ENCODE peak calls at places on chromosome 7, in nine cellular contexts. P, Q, N, R, I, U, T, A and Y are unnamed samples.

GRCh38 chr7:2710256-2710655 is 22.3 kb downstream of the AMZ1 start:
- DNase-seq in P (no peak), Q (no peak), N (no peak), R (no peak), I (no peak), U (no peak), T (no peak), A (peak; percentile 72), Y (no peak)

GRCh38 chr7:47088329-47089067 is 493.4 kb downstream of the TNS3 start:
- DNase-seq in P (peak; percentile 86), Q (no peak), N (peak; percentile 9), R (peak; percentile 65), I (peak; percentile 62), U (no peak), T (peak; percentile 61), A (peak; percentile 5), Y (no peak)

GRCh38 chr7:44324204-44325126 is 929 bp downstream of the CAMK2B start:
- DNase-seq in P (no peak), Q (no peak), N (no peak), R (no peak), I (no peak), U (no peak), T (no peak), A (no peak), Y (no peak)

GRCh38 chr7:7424151-7424873 is 111.4 kb downstream of the COL28A1 start:
- DNase-seq in P (peak; percentile 87), Q (peak; percentile 3), N (peak; percentile 61), R (peak; percentile 75), I (peak; percentile 79), U (no peak), T (peak; percentile 59), A (peak; percentile 32), Y (no peak)

GRCh38 chr7:106246941-106247826 is 37.6 kb downstream of the NAMPT start:
- DNase-seq in P (no peak), Q (no peak), N (no peak), R (no peak), I (no peak), U (no peak), T (no peak), A (no peak), Y (no peak)

GRCh38 chr7:82633592-82633991 is 190.0 kb upstream of the CACNA2D1 start:
- DNase-seq in P (no peak), Q (no peak), N (no peak), R (no peak), I (no peak), U (no peak), T (no peak), A (no peak), Y (no peak)

GRCh38 chr7:121081327-121081936 is 92.9 kb downstream of the CPED1 start:
- DNase-seq in P (peak; percentile 87), Q (no peak), N (peak; percentile 2), R (peak; percentile 82), I (peak; percentile 88), U (no peak), T (no peak), A (peak; percentile 51), Y (no peak)

GRCh38 chr7:158001621-158002320 is 585.9 kb downstream of the PTPRN2 start:
- DNase-seq in P (no peak), Q (no peak), N (no peak), R (no peak), I (no peak), U (no peak), T (no peak), A (no peak), Y (no peak)

GRCh38 chr7:151307536-151307935 is 34.1 kb upstream of the NUB1 start:
- DNase-seq in P (no peak), Q (no peak), N (no peak), R (no peak), I (no peak), U (no peak), T (no peak), A (no peak), Y (peak; percentile 36)

GRCh38 chr7:139587535-139587934 is 64.0 kb downstream of the CLEC2L start:
- DNase-seq in P (no peak), Q (no peak), N (no peak), R (no peak), I (no peak), U (no peak), T (no peak), A (no peak), Y (no peak)

GRCh38 chr7:50769160-50769484 is 13.6 kb downstream of the GRB10 start:
- DNase-seq in P (no peak), Q (no peak), N (no peak), R (no peak), I (no peak), U (no peak), T (no peak), A (no peak), Y (no peak)

GRCh38 chr7:33986951-33987948 is 81.9 kb downstream of the BMPER start:
- DNase-seq in P (peak; percentile 99), Q (no peak), N (no peak), R (peak; percentile 98), I (peak; percentile 100), U (no peak), T (no peak), A (no peak), Y (no peak)

GRCh38 chr7:98211221-98211675 is at the start of gene BHLHA15:
- DNase-seq in P (peak; percentile 15), Q (no peak), N (no peak), R (no peak), I (no peak), U (no peak), T (no peak), A (no peak), Y (no peak)

GRCh38 chr7:71221549-71221948 is 89.6 kb downstream of the GALNT17 start:
- DNase-seq in P (no peak), Q (no peak), N (no peak), R (no peak), I (no peak), U (no peak), T (no peak), A (no peak), Y (no peak)

GRCh38 chr7:146004805-146005204 is 111.8 kb upstream of the CNTNAP2 start:
- DNase-seq in P (no peak), Q (no peak), N (no peak), R (peak; percentile 4), I (no peak), U (no peak), T (no peak), A (no peak), Y (no peak)

GRCh38 chr7:155803418-155804376 is 8.6 kb downstream of the SHH start:
- DNase-seq in P (peak; percentile 38), Q (no peak), N (peak; percentile 56), R (no peak), I (no peak), U (no peak), T (no peak), A (no peak), Y (no peak)
- H3K4me3 ChIP-seq in P (peak overlapping the region; percentile 24), Q (peak overlapping the region; percentile 60), N (peak overlapping the region; percentile 39), R (peak overlapping the region; percentile 10), I (peak overlapping the region; percentile 2), U (peak overlapping the region; percentile 38), T (peak overlapping the region; percentile 58), A (no peak overlapping the region), Y (peak overlapping the region; percentile 55)

GRCh38 chr7:69451715-69452114 is 146.6 kb upstream of the AUTS2 start:
- DNase-seq in P (no peak), Q (no peak), N (no peak), R (no peak), I (no peak), U (no peak), T (no peak), A (no peak), Y (no peak)

GRCh38 chr7:69452797-69453196 is 145.5 kb upstream of the AUTS2 start:
- DNase-seq in P (no peak), Q (no peak), N (no peak), R (no peak), I (no peak), U (no peak), T (no peak), A (no peak), Y (no peak)

GRCh38 chr7:69448071-69448470 is 150.2 kb upstream of the AUTS2 start:
- DNase-seq in P (no peak), Q (no peak), N (no peak), R (peak; percentile 5), I (peak; percentile 79), U (no peak), T (no peak), A (no peak), Y (no peak)

GRCh38 chr7:69445549-69445948 is 152.7 kb upstream of the AUTS2 start:
- DNase-seq in P (no peak), Q (no peak), N (no peak), R (no peak), I (peak; percentile 79), U (no peak), T (no peak), A (no peak), Y (no peak)

DNA sequence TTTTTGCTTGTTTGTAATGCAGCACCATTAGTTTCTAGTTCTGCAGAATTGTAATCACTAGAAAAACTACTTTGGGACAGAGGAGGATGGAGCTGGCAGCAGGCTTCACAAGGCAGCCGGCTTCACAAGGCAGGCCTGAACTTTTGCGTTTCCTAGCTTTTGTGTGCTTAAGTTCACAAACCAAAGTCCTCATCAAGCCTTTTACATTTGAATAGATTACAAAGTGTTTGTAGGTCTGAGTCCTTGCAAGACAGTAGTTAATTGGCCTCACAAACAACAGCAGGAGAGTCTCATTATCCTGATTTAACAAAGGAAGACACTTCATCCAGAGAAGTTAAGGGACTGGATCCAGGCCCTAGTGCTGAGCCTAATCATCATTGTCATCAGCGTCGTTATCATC is 147.8 kb upstream of the AUTS2 start:
- DNase-seq in P (no peak), Q (no peak), N (no peak), R (no peak), I (no peak), U (no peak), T (no peak), A (no peak), Y (no peak)
- H3K4me3 ChIP-seq in P (no peak overlapping the region), Q (no peak overlapping the region), N (no peak overlapping the region), R (no peak overlapping the region), I (no peak overlapping the region), U (no peak overlapping the region), T (no peak overlapping the region), A (no peak overlapping the region), Y (no peak overlapping the region)

GRCh38 chr7:73424486-73424885 is 9.1 kb upstream of the FZD9 start:
- DNase-seq in P (no peak), Q (no peak), N (no peak), R (no peak), I (no peak), U (no peak), T (no peak), A (no peak), Y (no peak)
- H3K4me3 ChIP-seq in P (no peak overlapping the region), Q (peak overlapping the region; percentile 76), N (no peak overlapping the region), R (no peak overlapping the region), I (no peak overlapping the region), U (peak overlapping the region; percentile 39), T (peak overlapping the region; percentile 44), A (no peak overlapping the region), Y (peak overlapping the region; percentile 64)

DNA sequence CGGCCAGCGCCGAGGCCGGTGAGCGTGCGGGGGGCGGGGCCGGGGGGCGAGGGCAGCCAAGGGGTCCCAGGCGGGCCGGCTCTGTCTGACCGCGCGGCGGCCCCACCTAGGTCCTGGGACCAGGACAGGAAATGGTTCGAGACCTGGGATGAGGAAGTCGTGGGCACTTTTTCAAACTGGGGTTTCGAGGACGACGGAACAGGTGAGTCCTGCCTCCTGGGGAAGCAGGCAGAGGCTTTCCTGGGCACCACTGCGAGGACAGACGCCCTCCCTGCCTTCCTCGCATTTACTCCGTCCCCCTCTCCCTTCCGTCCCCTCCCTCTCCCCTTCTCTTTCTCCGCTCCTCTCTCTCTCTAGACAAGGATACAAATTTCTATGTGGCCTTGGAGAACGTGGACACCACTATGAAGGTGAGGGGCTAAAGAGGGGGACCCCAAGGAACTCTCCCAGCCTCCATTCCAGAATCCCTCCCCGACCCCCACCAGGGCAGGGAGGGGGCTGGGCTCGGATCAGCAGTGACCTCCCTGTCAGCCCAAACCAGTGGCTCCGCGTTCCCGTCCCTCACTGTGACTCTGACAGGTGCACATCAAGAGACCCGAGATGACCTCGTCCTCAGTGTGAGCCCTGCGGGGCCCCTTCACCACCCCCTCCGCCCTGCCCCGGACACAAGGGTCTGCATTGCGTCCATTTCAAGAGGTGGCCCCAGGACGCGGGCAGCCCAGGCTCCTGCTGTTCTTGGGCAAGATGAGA is 2.6 kb upstream of the MUC12 start:
- DNase-seq in P (no peak), Q (no peak), N (peak; percentile 15), R (no peak), I (no peak), U (peak; percentile 84), T (peak; percentile 58), A (no peak), Y (no peak)
- H3K4me3 ChIP-seq in P (no peak overlapping the region), Q (peak overlapping the region; percentile 61), N (no peak overlapping the region), R (no peak overlapping the region), I (no peak overlapping the region), U (peak overlapping the region; percentile 38), T (peak overlapping the region; percentile 49), A (peak overlapping the region; percentile 8), Y (peak overlapping the region; percentile 65)